ENCODE peak calls at places on chromosomes 4 and X, in five cellular contexts. N is tibial artery, Z is ascending aorta, M is PC-9, G is nephron progenitor cell. C is an unnamed sample.

GRCh38 chr4:24920008-24920407 is 7.2 kb upstream of the CCDC149 start:
- DNase-seq in N (no peak), Z (no peak), M (no peak), G (no peak), C (no peak)

GRCh38 chr4:156223985-156224384 is 270.3 kb upstream of the CTSO start:
- DNase-seq in N (no peak), Z (no peak), M (no peak), G (no peak), C (no peak)

GRCh38 chr4:37970702-37971101 is 10.5 kb downstream of the PTTG2 start:
- DNase-seq in N (peak; percentile 88), Z (peak; percentile 81), M (peak; percentile 63), G (no peak), C (no peak)

GRCh38 chr4:48939785-48940184 is 33.2 kb upstream of the OCIAD2 start:
- DNase-seq in N (no peak), Z (no peak), M (peak; percentile 64), G (no peak), C (no peak)

GRCh38 chr4:24917076-24917856 is 4.4 kb upstream of the CCDC149 start:
- DNase-seq in N (no peak), Z (no peak), M (no peak), G (peak; percentile 12), C (no peak)

GRCh38 chr4:113083346-113083745 is 33.9 kb downstream of the ANK2 start:
- DNase-seq in N (no peak), Z (no peak), M (no peak), G (no peak), C (no peak)

GRCh38 chr4:60619531-60620305 is 580.4 kb upstream of the ADGRL3 start:
- DNase-seq in N (no peak), Z (no peak), M (no peak), G (no peak), C (no peak)

GRCh38 chrX:154918060-154918483 is 31.9 kb downstream of the F8A1 start:
- DNase-seq in N (peak; percentile 63), Z (no peak), M (peak; percentile 60), G (peak; percentile 28), C (peak; percentile 14)

GRCh38 chr4:84499065-84499982 is at the start of gene NKX6-1:
- DNase-seq in N (peak; percentile 85), Z (peak; percentile 58), M (peak; percentile 60), G (peak; percentile 90), C (peak; percentile 88)

GRCh38 chrX:1231850-1232505 is 19.5 kb upstream of the CRLF2 start:
- DNase-seq in N (peak; percentile 19), Z (no peak), M (no peak), G (no peak), C (no peak)

GRCh38 chrX:151773434-151773833 is 38.9 kb downstream of the CNGA2 start:
- DNase-seq in N (no peak), Z (no peak), M (no peak), G (no peak), C (no peak)

GRCh38 chrX:65821721-65822496 is 154.5 kb downstream of the MSN start:
- DNase-seq in N (no peak), Z (no peak), M (no peak), G (no peak), C (no peak)

GRCh38 chr4:114598191-114599121 is at the start of gene UGT8:
- DNase-seq in N (no peak), Z (no peak), M (peak; percentile 53), G (peak; percentile 83), C (peak; percentile 47)

GRCh38 chr4:144699565-144699964 is 53.6 kb downstream of the HHIP start:
- DNase-seq in N (no peak), Z (no peak), M (no peak), G (no peak), C (no peak)

GRCh38 chrX:151970661-151971060 is 3.8 kb downstream of the GABRE start:
- DNase-seq in N (peak; percentile 89), Z (no peak), M (peak; percentile 74), G (no peak), C (no peak)

GRCh38 chr4:77959566-77960338 is 97.1 kb downstream of the MRPL1 start:
- DNase-seq in N (no peak), Z (no peak), M (no peak), G (peak; percentile 11), C (no peak)

GRCh38 chrX:110173192-110174175 is 144.4 kb downstream of the AMMECR1 start:
- DNase-seq in N (no peak), Z (no peak), M (peak; percentile 77), G (no peak), C (no peak)

GRCh38 chr4:134201216-134202098 is at the start of gene PABPC4L:
- DNase-seq in N (peak; percentile 66), Z (no peak), M (peak; percentile 56), G (peak; percentile 60), C (peak; percentile 30)

GRCh38 chrX:96576358-96576757 is 108.3 kb upstream of the DIAPH2 start:
- DNase-seq in N (no peak), Z (no peak), M (no peak), G (no peak), C (no peak)

GRCh38 chrX:41273638-41274037 is 60.3 kb upstream of the DDX3X start:
- DNase-seq in N (no peak), Z (no peak), M (no peak), G (no peak), C (no peak)

GRCh38 chr4:25235401-25235800 is 1.6 kb downstream of the PI4K2B start:
- DNase-seq in N (no peak), Z (no peak), M (no peak), G (no peak), C (no peak)

GRCh38 chr4:170090667-170091052 is 904 bp upstream of the AADAT start:
- DNase-seq in N (no peak), Z (no peak), M (no peak), G (no peak), C (no peak)

GRCh38 chrX:123138473-123138872 is 45.6 kb upstream of the GRIA3 start:
- DNase-seq in N (no peak), Z (no peak), M (no peak), G (no peak), C (no peak)

GRCh38 chr4:91596683-91597082 is 707.1 kb upstream of the GRID2 start:
- DNase-seq in N (no peak), Z (no peak), M (no peak), G (no peak), C (no peak)

GRCh38 chr4:17476811-17477210 is 35.1 kb downstream of the QDPR start:
- DNase-seq in N (no peak), Z (no peak), M (no peak), G (no peak), C (no peak)

GRCh38 chr4:101102114-101102752 is 245.1 kb downstream of the PPP3CA start:
- DNase-seq in N (peak; percentile 74), Z (no peak), M (no peak), G (no peak), C (no peak)

GRCh38 chr4:14111730-14112171 is 484.2 kb upstream of the BOD1L1 start:
- DNase-seq in N (no peak), Z (no peak), M (peak; percentile 4), G (no peak), C (no peak)

GRCh38 chr4:185396724-185397402 is at the start of gene ANKRD37:
- DNase-seq in N (no peak), Z (peak; percentile 21), M (peak; percentile 63), G (no peak), C (peak; percentile 21)

GRCh38 chrX:64093761-64094160 is 111.7 kb downstream of the AMER1 start:
- DNase-seq in N (no peak), Z (no peak), M (no peak), G (peak; percentile 2), C (no peak)

DNA sequence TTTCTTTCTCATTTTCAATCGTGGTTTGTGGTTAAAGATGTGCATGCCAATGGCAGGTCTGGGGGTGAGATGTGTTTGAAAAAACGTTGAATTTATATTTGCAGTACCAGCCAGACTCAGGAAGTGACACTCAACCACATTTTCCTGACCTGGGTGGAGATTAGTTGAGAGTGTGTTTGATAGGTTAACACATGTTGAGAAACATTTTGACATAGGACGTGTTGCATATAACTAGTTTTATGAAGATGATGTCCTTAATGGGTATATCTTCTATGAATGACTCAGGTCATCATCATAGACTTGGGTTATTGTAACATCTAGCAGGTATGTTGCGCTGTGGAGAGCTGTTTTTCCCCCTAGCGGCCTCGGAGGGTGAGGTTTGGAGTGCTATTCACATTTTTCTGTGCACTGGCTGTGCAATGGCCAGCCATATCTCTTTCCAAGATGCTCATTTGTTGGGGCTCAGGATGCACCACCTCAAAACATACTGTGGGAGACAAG is 21.7 kb upstream of the CD38 start:
- DNase-seq in N (no peak), Z (no peak), M (no peak), G (no peak), C (no peak)
- TF ChIP-seq CTCF in N (no peak), Z (no peak), M (no peak), G (no peak), C (no peak)

DNA sequence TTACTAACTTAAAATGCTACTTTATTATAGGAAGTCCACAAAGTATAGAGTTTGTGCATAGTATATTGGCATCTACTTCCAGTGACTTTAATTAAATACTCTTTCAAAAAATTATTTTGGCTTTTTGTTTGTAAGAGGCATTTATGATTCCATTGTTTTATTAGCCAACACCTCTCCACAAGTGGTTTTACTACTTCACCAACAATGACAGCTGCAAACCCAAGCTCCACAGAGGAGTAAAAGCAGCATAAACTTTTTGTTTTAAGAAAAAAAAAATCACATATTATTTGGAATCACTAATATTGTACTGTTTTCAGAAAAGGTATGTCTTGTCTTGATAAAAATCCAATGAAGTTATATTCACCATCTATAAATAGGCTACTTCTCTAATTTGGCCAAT is 88.5 kb downstream of the FIP1L1 start:
- DNase-seq in N (no peak), Z (no peak), M (no peak), G (no peak), C (no peak)
- TF ChIP-seq CTCF in N (no peak), Z (no peak), M (no peak), G (no peak), C (no peak)

DNA sequence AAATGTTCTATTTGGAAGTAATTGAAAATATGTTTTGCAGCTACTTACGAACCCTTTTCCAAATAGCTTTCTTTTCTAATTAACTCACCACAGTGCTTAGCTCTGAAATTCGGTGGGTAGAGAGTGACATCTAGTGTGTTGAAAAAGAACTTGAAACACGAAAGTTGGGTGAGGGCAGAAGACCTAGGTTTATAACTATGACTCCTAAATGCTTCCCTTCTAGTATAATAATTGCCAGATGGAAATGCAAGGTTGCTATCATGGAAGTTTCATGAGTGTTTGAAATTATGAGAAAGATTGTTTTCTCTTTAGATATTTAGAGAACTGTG is 77.2 kb upstream of the NOCT start:
- DNase-seq in N (no peak), Z (no peak), M (no peak), G (no peak), C (no peak)
- TF ChIP-seq CTCF in N (peak; percentile 42), Z (peak; percentile 14), M (peak; percentile 63), G (peak; percentile 61), C (peak; percentile 66)

GRCh38 chr4:71206763-71207162 is 132.1 kb upstream of the SLC4A4 start:
- DNase-seq in N (no peak), Z (no peak), M (no peak), G (no peak), C (no peak)
- TF ChIP-seq CTCF in N (no peak), Z (no peak), M (no peak), G (no peak), C (no peak)

DNA sequence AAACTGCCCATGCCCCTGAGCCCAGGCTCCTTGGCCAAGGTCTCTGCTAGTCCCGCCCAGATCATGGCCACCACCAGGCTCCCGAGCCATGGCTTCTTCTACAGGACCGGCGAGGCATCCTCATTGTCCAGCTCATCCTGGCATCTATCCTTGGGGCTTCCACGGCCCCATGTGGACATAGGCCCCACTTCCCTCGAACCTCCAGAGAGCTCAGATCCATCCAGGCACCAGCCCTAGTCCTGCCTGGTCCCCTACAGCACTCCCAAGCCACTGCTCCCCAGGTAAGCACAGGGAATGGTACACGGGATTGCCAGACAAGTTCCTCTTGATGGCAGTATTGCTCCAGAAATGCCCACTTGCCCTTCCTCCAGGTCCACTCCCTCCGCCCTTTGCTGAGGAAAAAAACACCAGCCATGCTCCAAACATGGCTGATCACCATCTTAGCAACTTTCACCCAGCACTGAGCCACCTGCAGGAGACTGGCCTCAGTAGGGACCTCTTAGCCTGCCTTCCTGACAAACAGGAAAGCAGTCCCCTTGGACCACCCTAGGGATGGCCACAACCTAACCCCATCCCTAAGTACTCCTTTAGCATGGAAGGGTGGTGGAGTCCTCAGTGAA is 272.1 kb upstream of the AGTR2 start:
- DNase-seq in N (no peak), Z (no peak), M (peak; percentile 85), G (no peak), C (no peak)
- TF ChIP-seq CTCF in N (no peak), Z (no peak), M (peak; percentile 68), G (no peak), C (peak; percentile 16)

C was measured in progenitor cell of endocrine pancreas.